ENCODE peak calls at places on chromosomes 6 and 20, in five cellular contexts. G is MM.1S, C is endothelial cell, P is A549, K is HT1080. V is an unnamed sample.

GRCh38 chr6:155212616-155213380 is 51.0 kb upstream of the CLDN20 start:
- DNase-seq in G (no peak), C (no peak), P (no peak), K (no peak), V (no peak)

GRCh38 chr6:75624335-75624734 is 22.7 kb downstream of the SENP6 start:
- DNase-seq in G (no peak), C (no peak), P (no peak), K (no peak), V (no peak)

GRCh38 chr6:10595731-10596664 is 74.8 kb downstream of the GCNT2 start:
- DNase-seq in G (peak), C (no peak), P (no peak), K (peak), V (no peak)

GRCh38 chr6:52284131-52284459 is 447 bp downstream of the MCM3 start:
- DNase-seq in G (peak), C (peak), P (no peak), K (peak), V (no peak)

GRCh38 chr20:41080866-41081265 is 52.2 kb downstream of the TOP1 start:
- DNase-seq in G (no peak), C (no peak), P (no peak), K (no peak), V (no peak)

GRCh38 chr6:165146456-165146855 is 162.9 kb downstream of the C6orf118 start:
- DNase-seq in G (no peak), C (no peak), P (no peak), K (no peak), V (no peak)

GRCh38 chr6:149093643-149094042 is 223.9 kb upstream of the TAB2 start:
- DNase-seq in G (no peak), C (no peak), P (no peak), K (peak), V (no peak)

GRCh38 chr6:111596784-111597183 is 8.9 kb downstream of the TRAF3IP2 start:
- DNase-seq in G (no peak), C (no peak), P (no peak), K (no peak), V (no peak)

GRCh38 chr20:62508641-62509051 is 32.9 kb upstream of the GATA5 start:
- DNase-seq in G (no peak), C (no peak), P (peak), K (no peak), V (no peak)

GRCh38 chr20:13526551-13526950 is 112.2 kb downstream of the TASP1 start:
- DNase-seq in G (no peak), C (no peak), P (no peak), K (no peak), V (no peak)

GRCh38 chr6:43113431-43114260 is 37.5 kb downstream of the PTK7 start:
- DNase-seq in G (no peak), C (no peak), P (no peak), K (no peak), V (no peak)

GRCh38 chr20:61173966-61174725 is 77.9 kb upstream of the CDH4 start:
- DNase-seq in G (no peak), C (no peak), P (no peak), K (peak), V (no peak)

GRCh38 chr6:88238065-88238464 is 71.9 kb upstream of the CNR1 start:
- DNase-seq in G (peak), C (peak), P (no peak), K (peak), V (no peak)

GRCh38 chr20:25317351-25318075 is 69.6 kb downstream of the PYGB start:
- DNase-seq in G (no peak), C (no peak), P (no peak), K (no peak), V (no peak)

GRCh38 chr20:32966881-32967781 is 37.1 kb downstream of the SUN5 start:
- DNase-seq in G (no peak), C (no peak), P (no peak), K (no peak), V (no peak)

GRCh38 chr6:124487778-124488431 is 474.3 kb upstream of the RNF217 start:
- DNase-seq in G (no peak), C (no peak), P (no peak), K (peak), V (peak)

GRCh38 chr6:79375635-79376425 is 141.3 kb upstream of the HMGN3 start:
- DNase-seq in G (no peak), C (no peak), P (no peak), K (no peak), V (no peak)

GRCh38 chr20:20487811-20488210 is 119.9 kb downstream of the INSM1 start:
- DNase-seq in G (no peak), C (no peak), P (no peak), K (no peak), V (no peak)

GRCh38 chr6:34981951-34982350 is 92.9 kb downstream of the ANKS1A start:
- DNase-seq in G (no peak), C (no peak), P (no peak), K (no peak), V (no peak)

GRCh38 chr20:43911066-43911465 is 3.6 kb upstream of the TOX2 start:
- DNase-seq in G (no peak), C (no peak), P (no peak), K (peak), V (peak)

GRCh38 chr20:33370296-33370695 is 31.0 kb downstream of the CDK5RAP1 start:
- DNase-seq in G (no peak), C (no peak), P (no peak), K (peak), V (no peak)